ENCODE peak calls at places on chromosomes 11 and 22, in five cellular contexts. V is fibroblast of mammary gland, H is fibroblast of pulmonary artery, K is body of pancreas, L is fibroblast of the aortic adventitia. R is an unnamed sample.
A peak's percentile ranks its signal among the peaks of the same experiment; 100 is the strongest.

GRCh38 chr11:10309163-10310093 is 4.6 kb downstream of the ADM start:
- DNase-seq in V (peak; percentile 78), H (peak; percentile 84), K (peak; percentile 91), L (peak; percentile 92), R (peak; percentile 89)

GRCh38 chr11:5390210-5390609 is 6.6 kb downstream of the OR51M1 start:
- DNase-seq in V (no peak), H (no peak), K (no peak), L (no peak), R (no peak)

GRCh38 chr22:40345271-40345670 is 1.0 kb upstream of the ADSL start:
- DNase-seq in V (peak; percentile 61), H (peak; percentile 14), K (no peak), L (peak; percentile 16), R (peak; percentile 51)

GRCh38 chr22:30263883-30264282 is 2.8 kb downstream of the OSM start:
- DNase-seq in V (no peak), H (no peak), K (no peak), L (no peak), R (no peak)

GRCh38 chr11:1260023-1260501 is 37.2 kb downstream of the MUC5B start:
- DNase-seq in V (peak; percentile 27), H (peak; percentile 14), K (no peak), L (no peak), R (peak; percentile 5)

GRCh38 chr11:6599449-6599848 is 4.0 kb downstream of the RRP8 start:
- DNase-seq in V (no peak), H (no peak), K (no peak), L (no peak), R (no peak)

GRCh38 chr11:8705171-8705570 is 22.6 kb downstream of the RPL27A start:
- DNase-seq in V (no peak), H (no peak), K (no peak), L (no peak), R (no peak)

GRCh38 chr11:118057424-118058145 is 19.3 kb upstream of the TMPRSS4 start:
- DNase-seq in V (no peak), H (no peak), K (no peak), L (no peak), R (no peak)

GRCh38 chr11:28961726-28962125 is 853.5 kb downstream of the METTL15 start:
- DNase-seq in V (peak; percentile 2), H (no peak), K (no peak), L (peak; percentile 22), R (no peak)

GRCh38 chr11:35491231-35491871 is 34.1 kb downstream of the PAMR1 start:
- DNase-seq in V (peak; percentile 83), H (peak; percentile 80), K (no peak), L (peak; percentile 95), R (peak; percentile 77)

GRCh38 chr11:45212566-45213315 is 66.3 kb downstream of the PRDM11 start:
- DNase-seq in V (no peak), H (no peak), K (no peak), L (no peak), R (no peak)

GRCh38 chr22:47813661-47814060 is 1051.2 kb downstream of the TBC1D22A start:
- DNase-seq in V (no peak), H (no peak), K (no peak), L (no peak), R (no peak)

GRCh38 chr22:37784829-37785495 is 22.8 kb upstream of the GCAT start:
- DNase-seq in V (no peak), H (no peak), K (no peak), L (no peak), R (no peak)

GRCh38 chr11:119368121-119369034 is 13.1 kb downstream of the USP2 start:
- DNase-seq in V (peak; percentile 56), H (peak; percentile 25), K (peak; percentile 83), L (peak; percentile 71), R (peak; percentile 87)

GRCh38 chr11:68848429-68848828 is 6.7 kb upstream of the CPT1A start:
- DNase-seq in V (no peak), H (no peak), K (no peak), L (no peak), R (no peak)

GRCh38 chr22:34057726-34058125 is 137.4 kb upstream of the LARGE1 start:
- DNase-seq in V (no peak), H (no peak), K (no peak), L (no peak), R (no peak)

DNA sequence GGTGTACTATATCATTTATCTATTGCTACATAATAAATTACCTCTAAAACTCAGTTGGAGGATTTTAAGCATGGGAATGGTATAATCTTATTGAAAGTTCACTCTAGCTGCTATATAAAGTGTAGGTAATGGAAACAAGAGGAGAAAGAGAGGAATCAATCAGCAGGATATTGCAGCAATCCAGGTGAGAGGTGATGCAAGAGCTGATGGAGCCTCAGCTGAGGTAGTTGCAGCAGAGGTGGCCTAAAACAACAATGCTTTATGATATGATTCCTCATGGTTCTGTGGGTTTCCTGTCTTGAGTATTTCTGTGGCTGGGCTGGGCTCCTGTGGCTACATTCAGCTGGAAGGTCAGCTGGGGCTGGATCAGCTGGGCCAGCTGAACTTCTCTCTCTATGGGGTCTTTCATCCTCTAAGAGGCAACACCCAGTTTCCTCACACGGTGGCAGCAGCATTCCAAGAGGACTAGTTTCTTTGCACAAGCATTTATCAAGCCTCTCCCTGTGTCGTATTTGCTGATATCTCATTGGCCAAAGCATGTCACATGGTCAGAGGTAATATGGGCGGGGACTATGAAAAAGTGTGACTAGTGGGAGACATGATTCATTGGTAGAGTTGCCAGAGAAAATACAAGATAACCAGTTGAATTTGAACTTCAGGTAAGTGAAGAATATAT is 135.4 kb upstream of the LARGE1 start:
- DNase-seq in V (no peak), H (no peak), K (peak; percentile 7), L (no peak), R (no peak)
- TF ChIP-seq CTCF in V (no peak), H (no peak), K (no peak), L (no peak), R (no peak)

DNA sequence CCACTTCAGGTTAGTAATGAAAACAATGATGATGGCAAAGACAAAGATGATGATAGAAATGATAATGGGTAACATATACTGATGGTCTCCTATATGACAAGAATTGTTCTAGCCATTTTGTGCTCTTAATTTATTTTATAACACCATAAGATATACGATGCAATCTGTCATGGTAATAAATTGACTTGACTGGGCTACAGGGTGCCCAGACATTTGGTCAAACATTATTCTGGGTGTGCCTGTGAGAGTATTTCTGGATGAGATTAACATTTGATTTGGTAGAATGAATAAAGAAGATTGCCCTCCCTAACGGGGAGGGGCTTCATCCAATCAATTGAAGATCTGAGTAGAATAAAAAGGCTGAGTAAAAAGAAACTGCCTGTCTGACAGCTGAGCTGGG is 237.3 kb downstream of the LARGE1 start:
- DNase-seq in V (no peak), H (no peak), K (no peak), L (no peak), R (no peak)
- H3K4me3 ChIP-seq in V (no peak overlapping the region), H (no peak overlapping the region), K (no peak overlapping the region), L (no peak overlapping the region), R (no peak overlapping the region)

DNA sequence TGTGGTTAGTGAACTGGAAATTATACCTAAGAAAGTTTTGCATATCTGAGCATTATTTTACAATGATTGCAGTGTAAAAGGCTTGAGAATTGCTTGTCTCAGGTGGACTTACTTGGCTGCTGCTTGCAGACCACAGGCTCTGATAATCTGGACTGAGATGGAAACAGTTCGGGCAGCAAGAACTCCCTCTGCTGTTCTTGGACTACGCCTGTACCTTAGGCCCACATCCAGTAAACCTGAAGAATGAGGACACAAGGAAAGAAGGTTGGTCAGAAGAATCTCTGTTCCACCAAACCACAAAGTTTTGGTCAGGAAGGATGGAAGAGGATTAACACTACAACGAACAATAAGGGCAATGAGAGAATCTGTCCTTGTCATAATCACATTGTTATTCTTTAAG is 80.1 kb downstream of the C2CD3 start:
- DNase-seq in V (peak; percentile 25), H (peak; percentile 29), K (no peak), L (peak; percentile 15), R (peak; percentile 28)
- TF ChIP-seq CTCF in V (peak; percentile 27), H (peak; percentile 22), K (no peak), L (peak; percentile 30), R (peak; percentile 42)

GRCh38 chr11:65431452-65432132 is 9.0 kb downstream of the NEAT1 start:
- DNase-seq in V (peak; percentile 59), H (peak; percentile 68), K (no peak), L (peak; percentile 76), R (peak; percentile 67)
- H3K4me3 ChIP-seq in V (no peak overlapping the region), H (peak overlapping the region; percentile 96), K (no peak overlapping the region), L (peak overlapping the region; percentile 81), R (peak overlapping the region; percentile 91)

R was measured in fibroblast of villous mesenchyme.